ENCODE peak calls at places on chromosomes 7 and 10, in four cellular contexts. One of them, this sample, is unnamed. For H3K27me3 and H3K4me1, the result is how much of the 10 kb centered on the place peaks cover.

GRCh38 chr10:14185501-14186045 is 145.2 kb downstream of the FRMD4A start:
- DNase-seq in upper lobe of right lung: no peak
- DNase-seq in HCT116: peak
- DNase-seq in IMR-90: peak
- DNase-seq in this sample: no peak

GRCh38 chr7:102175423-102176170 is 111.1 kb upstream of the SH2B2 start:
- DNase-seq in HCT116: no peak
- DNase-seq in IMR-90: no peak
- DNase-seq in upper lobe of right lung: no peak
- DNase-seq in this sample: peak

GRCh38 chr7:65441010-65441409 is 67.4 kb downstream of the ZNF92 start:
- DNase-seq in upper lobe of right lung: no peak
- DNase-seq in IMR-90: peak
- DNase-seq in HCT116: no peak
- DNase-seq in this sample: no peak

GRCh38 chr10:89144836-89145235 is 62.3 kb downstream of the CH25H start:
- DNase-seq in upper lobe of right lung: no peak
- DNase-seq in HCT116: no peak
- DNase-seq in IMR-90: no peak
- DNase-seq in this sample: no peak

GRCh38 chr7:44280636-44280992 is 44.8 kb downstream of the CAMK2B start:
- DNase-seq in upper lobe of right lung: peak
- DNase-seq in IMR-90: no peak
- DNase-seq in HCT116: no peak
- DNase-seq in this sample: peak

GRCh38 chr10:110918633-110919348 is at the start of gene BBIP1:
- DNase-seq in upper lobe of right lung: no peak
- DNase-seq in HCT116: peak
- DNase-seq in IMR-90: peak
- DNase-seq in this sample: no peak

GRCh38 chr10:43206391-43207235 is 60.3 kb downstream of the RASGEF1A start:
- DNase-seq in IMR-90: no peak
- DNase-seq in HCT116: no peak
- DNase-seq in upper lobe of right lung: peak
- DNase-seq in this sample: peak

GRCh38 chr7:27459021-27459728 is 203.5 kb downstream of the HIBADH start:
- DNase-seq in upper lobe of right lung: no peak
- DNase-seq in HCT116: no peak
- DNase-seq in IMR-90: no peak
- DNase-seq in this sample: no peak

GRCh38 chr7:130560972-130561371 is 69.1 kb downstream of the MEST start:
- DNase-seq in IMR-90: peak
- DNase-seq in upper lobe of right lung: no peak
- DNase-seq in HCT116: peak
- DNase-seq in this sample: no peak

GRCh38 chr10:83076443-83076842 is 1062.9 kb upstream of the GHITM start:
- DNase-seq in upper lobe of right lung: no peak
- DNase-seq in HCT116: no peak
- DNase-seq in IMR-90: no peak
- DNase-seq in this sample: no peak

GRCh38 chr7:159127691-159128642 is 16.7 kb downstream of the VIPR2 start:
- DNase-seq in HCT116: no peak
- DNase-seq in IMR-90: no peak
- DNase-seq in upper lobe of right lung: no peak
- DNase-seq in this sample: no peak

GRCh38 chr10:97399843-97400545 is 1.1 kb downstream of the RRP12 start:
- DNase-seq in HCT116: peak
- DNase-seq in upper lobe of right lung: no peak
- DNase-seq in IMR-90: peak
- DNase-seq in this sample: peak

GRCh38 chr10:91197044-91197651 is 23.3 kb upstream of the PCGF5 start:
- DNase-seq in HCT116: no peak
- DNase-seq in IMR-90: peak
- DNase-seq in upper lobe of right lung: no peak
- DNase-seq in this sample: no peak

GRCh38 chr7:30286749-30287148 is 2.4 kb downstream of the ZNRF2 start:
- DNase-seq in HCT116: no peak
- DNase-seq in IMR-90: no peak
- DNase-seq in upper lobe of right lung: no peak
- DNase-seq in this sample: no peak

GRCh38 chr7:101747758-101748345 is 69.6 kb upstream of the CUX1 start:
- DNase-seq in HCT116: no peak
- DNase-seq in IMR-90: no peak
- DNase-seq in upper lobe of right lung: no peak
- DNase-seq in this sample: no peak

GRCh38 chr10:58513189-58514101 is 773 bp downstream of the BICC1 start:
- DNase-seq in upper lobe of right lung: peak
- DNase-seq in IMR-90: peak
- DNase-seq in HCT116: no peak
- DNase-seq in this sample: peak

GRCh38 chr10:43846187-43846680 is 197.6 kb upstream of the ZNF32 start:
- DNase-seq in IMR-90: peak
- DNase-seq in HCT116: no peak
- DNase-seq in upper lobe of right lung: no peak
- DNase-seq in this sample: no peak

GRCh38 chr7:147023390-147023914 is 906.9 kb downstream of the CNTNAP2 start:
- DNase-seq in IMR-90: no peak
- DNase-seq in upper lobe of right lung: no peak
- DNase-seq in HCT116: no peak
- DNase-seq in this sample: no peak

GRCh38 chr10:19572056-19572455 is 244.2 kb upstream of the PLXDC2 start:
- DNase-seq in IMR-90: no peak
- DNase-seq in upper lobe of right lung: no peak
- DNase-seq in HCT116: no peak
- DNase-seq in this sample: no peak

GRCh38 chr10:5902511-5903274 is 12.7 kb downstream of the FBH1 start:
- DNase-seq in IMR-90: no peak
- DNase-seq in upper lobe of right lung: no peak
- DNase-seq in HCT116: no peak
- DNase-seq in this sample: no peak

GRCh38 chr10:12531305-12531738 is 182.0 kb downstream of the CAMK1D start:
- DNase-seq in HCT116: no peak
- DNase-seq in IMR-90: peak
- DNase-seq in upper lobe of right lung: no peak
- DNase-seq in this sample: peak

GRCh38 chr10:131212763-131213325 is 98.7 kb downstream of the TCERG1L start:
- DNase-seq in HCT116: no peak
- DNase-seq in upper lobe of right lung: peak
- DNase-seq in IMR-90: no peak
- DNase-seq in this sample: no peak

GRCh38 chr10:33965795-33966581 is 631.5 kb upstream of the NRP1 start:
- DNase-seq in HCT116: no peak
- DNase-seq in IMR-90: no peak
- DNase-seq in upper lobe of right lung: no peak
- DNase-seq in this sample: no peak

GRCh38 chr10:68871731-68872342 is 29.3 kb upstream of the DDX50 start:
- DNase-seq in IMR-90: peak
- DNase-seq in upper lobe of right lung: no peak
- DNase-seq in HCT116: no peak
- DNase-seq in this sample: no peak

GRCh38 chr7:149209518-149210269 is 14.3 kb downstream of the ZNF282 start:
- DNase-seq in upper lobe of right lung: no peak
- DNase-seq in IMR-90: peak
- DNase-seq in HCT116: peak
- DNase-seq in this sample: peak

GRCh38 chr7:106862317-106863183 is 2.5 kb upstream of the PIK3CG start:
- DNase-seq in upper lobe of right lung: no peak
- DNase-seq in HCT116: no peak
- DNase-seq in IMR-90: peak
- DNase-seq in this sample: no peak

GRCh38 chr7:100472854-100473499 is 6.0 kb downstream of the TSC22D4 start:
- DNase-seq in IMR-90: peak
- DNase-seq in upper lobe of right lung: no peak
- DNase-seq in HCT116: no peak
- DNase-seq in this sample: no peak

GRCh38 chr7:99313204-99313573 is 12.5 kb upstream of the ARPC1A start:
- DNase-seq in IMR-90: no peak
- DNase-seq in HCT116: no peak
- DNase-seq in upper lobe of right lung: no peak
- DNase-seq in this sample: no peak

DNA sequence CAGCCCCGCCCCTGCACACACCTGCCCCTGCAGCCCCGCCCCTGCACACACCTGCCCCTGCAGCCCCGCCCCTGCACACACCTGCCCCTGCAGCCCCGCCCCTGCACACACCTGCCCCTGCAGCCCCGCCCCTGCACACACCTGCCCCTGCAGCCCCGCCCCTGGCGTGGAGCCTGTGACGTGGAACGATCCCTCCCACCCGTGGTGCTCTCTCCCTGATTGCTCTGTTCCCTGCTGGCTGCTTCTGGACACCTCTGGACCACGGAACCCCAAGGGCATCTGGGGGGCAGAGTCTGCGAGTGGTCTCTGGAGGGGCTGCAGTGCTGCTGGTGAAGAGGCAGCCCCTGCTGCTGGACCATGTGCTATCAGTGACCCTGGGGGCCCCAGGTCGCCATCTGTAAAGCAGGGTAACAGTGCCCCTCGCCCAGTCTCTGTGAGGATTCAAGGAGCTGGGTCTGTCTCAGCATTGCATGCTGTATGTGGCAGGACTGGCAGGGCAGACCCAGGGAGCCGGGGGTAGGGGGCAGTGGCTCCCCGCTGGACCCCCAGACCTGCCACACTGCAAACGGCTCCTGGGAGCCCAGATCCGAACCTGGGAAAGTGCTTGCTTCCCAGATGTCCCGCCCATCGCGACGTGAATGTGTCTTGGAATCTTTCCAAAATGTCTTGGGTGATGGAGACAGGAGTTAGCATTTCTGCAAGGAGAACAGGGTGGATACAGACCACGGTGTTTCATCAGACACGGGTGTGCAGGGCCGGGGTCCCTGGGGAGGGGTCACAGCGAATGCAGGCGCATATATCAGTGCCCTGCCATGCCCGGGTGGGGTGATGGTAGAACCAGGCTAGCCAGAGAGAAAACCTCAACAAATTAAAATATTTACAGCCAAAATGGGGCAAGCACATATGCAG is 27.9 kb upstream of the NKX6-2 start:
- DNase-seq in upper lobe of right lung: no peak
- DNase-seq in IMR-90: no peak
- DNase-seq in HCT116: no peak
- DNase-seq in this sample: no peak
- H3K27me3 ChIP-seq in upper lobe of right lung: under half
- H3K27me3 ChIP-seq in IMR-90: under half
- H3K27me3 ChIP-seq in HCT116: under half
- H3K27me3 ChIP-seq in this sample: under half

DNA sequence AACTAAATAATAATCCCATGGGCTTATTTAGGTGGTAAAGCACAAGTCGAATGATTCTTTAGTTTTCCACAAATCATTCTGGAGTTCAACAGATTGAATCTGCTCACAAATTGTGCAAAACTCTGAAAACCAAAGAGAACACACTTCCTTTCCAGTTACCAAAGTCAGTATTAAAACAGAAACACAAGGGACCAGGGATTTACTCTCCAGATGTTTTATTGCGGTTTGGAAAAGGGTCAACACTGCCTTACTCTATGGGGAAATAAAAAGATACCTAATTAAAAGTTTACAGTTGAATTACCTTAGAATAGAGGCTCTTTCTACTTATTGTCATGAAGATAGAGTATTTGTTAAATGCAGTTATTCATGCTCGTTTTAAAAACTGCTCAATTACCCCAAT is 8.6 kb downstream of the LAMB1 start:
- DNase-seq in upper lobe of right lung: no peak
- DNase-seq in HCT116: no peak
- DNase-seq in IMR-90: no peak
- DNase-seq in this sample: no peak
- H3K4me1 ChIP-seq in upper lobe of right lung: under half
- H3K4me1 ChIP-seq in HCT116: under half
- H3K4me1 ChIP-seq in IMR-90: under half
- H3K4me1 ChIP-seq in this sample: under half

GRCh38 chr10:80324086-80324485 is 32.5 kb downstream of the DYDC1 start:
- DNase-seq in upper lobe of right lung: no peak
- DNase-seq in HCT116: no peak
- DNase-seq in IMR-90: peak
- DNase-seq in this sample: no peak
- TF ChIP-seq CTCF in upper lobe of right lung: no peak
- TF ChIP-seq CTCF in HCT116: no peak
- TF ChIP-seq CTCF in IMR-90: no peak
- TF ChIP-seq CTCF in this sample: no peak

GRCh38 chr7:155538293-155538692 is 8.1 kb downstream of the CNPY1 start:
- DNase-seq in HCT116: no peak
- DNase-seq in upper lobe of right lung: no peak
- DNase-seq in IMR-90: no peak
- DNase-seq in this sample: no peak
- H3K27me3 ChIP-seq in HCT116: under half
- H3K27me3 ChIP-seq in upper lobe of right lung: under half
- H3K27me3 ChIP-seq in IMR-90: under half
- H3K27me3 ChIP-seq in this sample: half or more

DNA sequence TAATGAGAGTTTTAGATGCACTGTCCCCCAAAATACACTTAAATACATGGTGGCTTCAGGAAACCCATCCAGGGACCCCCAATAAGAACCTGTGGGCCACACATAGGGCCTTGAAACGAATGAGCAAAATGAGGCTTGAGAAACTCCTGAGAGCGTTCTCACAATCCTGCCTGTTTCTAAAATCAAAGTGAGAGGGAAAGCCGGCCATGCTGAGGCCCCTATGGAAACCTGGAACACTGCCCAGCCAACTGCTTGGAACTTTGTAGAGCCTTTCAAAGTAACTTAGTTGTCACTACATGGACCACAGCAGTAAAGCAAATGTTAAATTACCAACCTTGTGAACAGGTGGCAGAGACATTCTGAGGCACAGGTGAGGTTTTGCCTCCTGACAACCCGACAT is 13.4 kb downstream of the SGMS1 start:
- DNase-seq in IMR-90: no peak
- DNase-seq in HCT116: no peak
- DNase-seq in upper lobe of right lung: no peak
- DNase-seq in this sample: no peak
- H3K4me1 ChIP-seq in IMR-90: under half
- H3K4me1 ChIP-seq in HCT116: under half
- H3K4me1 ChIP-seq in upper lobe of right lung: under half
- H3K4me1 ChIP-seq in this sample: under half

GRCh38 chr7:154482863-154483262 is 430.7 kb downstream of the DPP6 start:
- DNase-seq in HCT116: no peak
- DNase-seq in upper lobe of right lung: no peak
- DNase-seq in IMR-90: no peak
- DNase-seq in this sample: no peak

GRCh38 chr7:154489897-154490296 is 437.7 kb downstream of the DPP6 start:
- DNase-seq in upper lobe of right lung: no peak
- DNase-seq in HCT116: no peak
- DNase-seq in IMR-90: no peak
- DNase-seq in this sample: no peak

GRCh38 chr7:154484406-154484805 is 432.2 kb downstream of the DPP6 start:
- DNase-seq in upper lobe of right lung: no peak
- DNase-seq in HCT116: no peak
- DNase-seq in IMR-90: no peak
- DNase-seq in this sample: no peak

GRCh38 chr7:154480817-154481216 is 428.6 kb downstream of the DPP6 start:
- DNase-seq in upper lobe of right lung: no peak
- DNase-seq in HCT116: no peak
- DNase-seq in IMR-90: no peak
- DNase-seq in this sample: no peak

DNA sequence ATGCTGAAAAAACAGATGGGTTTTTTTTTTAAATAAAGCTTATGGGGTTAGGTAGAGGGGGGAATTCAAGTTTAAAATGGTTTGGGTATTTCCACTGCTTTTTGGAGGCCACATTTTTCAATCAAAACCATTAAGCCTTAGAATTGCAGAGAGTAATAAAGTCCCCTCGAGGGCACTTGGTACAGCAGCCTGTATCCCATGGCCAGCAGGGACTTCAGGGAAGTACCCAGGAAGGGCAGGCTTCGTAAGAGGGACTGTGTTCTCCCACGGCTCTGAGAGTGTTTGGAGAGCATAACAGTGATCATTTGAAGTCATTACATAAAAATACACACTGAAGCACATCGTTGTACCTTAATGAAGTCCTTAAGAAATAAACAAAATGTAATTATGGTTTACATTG is 432.7 kb downstream of the DPP6 start:
- DNase-seq in IMR-90: no peak
- DNase-seq in upper lobe of right lung: no peak
- DNase-seq in HCT116: no peak
- DNase-seq in this sample: no peak
- TF ChIP-seq CTCF in IMR-90: no peak
- TF ChIP-seq CTCF in upper lobe of right lung: no peak
- TF ChIP-seq CTCF in HCT116: no peak
- TF ChIP-seq CTCF in this sample: no peak

This sample was measured in transverse colon.